ENCODE peak calls at places on chromosomes 1 and 21, in nine cellular contexts. S is neural progenitor cell, K is left ventricle myocardium inferior, I is AG04450, U is small intestine, V is colonic mucosa, L is GM23338, M is sigmoid colon, X is fibroblast of mammary gland. W is an unnamed sample.
A peak's percentile ranks its signal among the peaks of the same experiment; 100 is the strongest.

GRCh38 chr1:181424786-181425403 is 58.4 kb upstream of the CACNA1E start:
- DNase-seq in S (peak; percentile 93), K (peak; percentile 49), I (peak; percentile 29), U (peak; percentile 67), V (peak; percentile 80), L (peak; percentile 95), M (peak; percentile 77), X (peak; percentile 65), W (no peak)

GRCh38 chr1:27564264-27564579 is 39.7 kb downstream of the AHDC1 start:
- DNase-seq in S (no peak), K (no peak), I (no peak), U (no peak), V (no peak), L (no peak), M (no peak), X (no peak), W (peak; percentile 54)

GRCh38 chr1:59814180-59814900 is 409 bp upstream of the HOOK1 start:
- DNase-seq in S (peak; percentile 94), K (peak; percentile 71), I (no peak), U (peak; percentile 99), V (peak; percentile 92), L (peak; percentile 94), M (no peak), X (peak; percentile 6), W (no peak)

GRCh38 chr1:59136541-59137335 is 160.2 kb upstream of the FGGY start:
- DNase-seq in S (no peak), K (no peak), I (no peak), U (no peak), V (no peak), L (no peak), M (no peak), X (peak; percentile 49), W (peak; percentile 76)

GRCh38 chr1:109878531-109878930 is 32.1 kb upstream of the CSF1 start:
- DNase-seq in S (no peak), K (no peak), I (no peak), U (no peak), V (no peak), L (no peak), M (no peak), X (no peak), W (no peak)

GRCh38 chr21:31293986-31294385 is 50.1 kb downstream of the TIAM1 start:
- DNase-seq in S (no peak), K (no peak), I (peak; percentile 69), U (no peak), V (no peak), L (no peak), M (no peak), X (peak; percentile 90), W (no peak)

GRCh38 chr1:245605480-245606156 is 450.8 kb downstream of the KIF26B start:
- DNase-seq in S (no peak), K (no peak), I (peak; percentile 70), U (no peak), V (no peak), L (no peak), M (no peak), X (peak; percentile 93), W (no peak)

GRCh38 chr1:85259866-85260345 is 444 bp upstream of the C1orf52 start:
- DNase-seq in S (no peak), K (no peak), I (no peak), U (no peak), V (no peak), L (no peak), M (peak; percentile 73), X (peak; percentile 86), W (no peak)

GRCh38 chr1:227948493-227949260 is 945 bp upstream of the WNT9A start:
- DNase-seq in S (no peak), K (no peak), I (no peak), U (no peak), V (peak; percentile 20), L (peak; percentile 34), M (peak; percentile 66), X (no peak), W (no peak)
- H3K4me3 ChIP-seq in S (peak overlapping the region; percentile 82), K (peak overlapping the region; percentile 73), I (peak overlapping the region; percentile 62), U (no peak overlapping the region), V (peak overlapping the region; percentile 39), L (peak overlapping the region; percentile 78), M (peak overlapping the region; percentile 73), X (peak overlapping the region; percentile 30), W (no peak overlapping the region)

GRCh38 chr1:221761354-221762002 is 19.6 kb upstream of the DUSP10 start:
- DNase-seq in S (no peak), K (no peak), I (no peak), U (no peak), V (no peak), L (no peak), M (no peak), X (no peak), W (no peak)

GRCh38 chr1:221766210-221766609 is 24.3 kb upstream of the DUSP10 start:
- DNase-seq in S (no peak), K (no peak), I (peak; percentile 59), U (no peak), V (no peak), L (no peak), M (no peak), X (peak; percentile 89), W (no peak)

GRCh38 chr1:221762121-221762520 is 20.2 kb upstream of the DUSP10 start:
- DNase-seq in S (no peak), K (no peak), I (no peak), U (no peak), V (no peak), L (no peak), M (no peak), X (no peak), W (no peak)

GRCh38 chr1:221768444-221769066 is 26.7 kb upstream of the DUSP10 start:
- DNase-seq in S (no peak), K (no peak), I (no peak), U (no peak), V (no peak), L (no peak), M (no peak), X (no peak), W (peak; percentile 53)

DNA sequence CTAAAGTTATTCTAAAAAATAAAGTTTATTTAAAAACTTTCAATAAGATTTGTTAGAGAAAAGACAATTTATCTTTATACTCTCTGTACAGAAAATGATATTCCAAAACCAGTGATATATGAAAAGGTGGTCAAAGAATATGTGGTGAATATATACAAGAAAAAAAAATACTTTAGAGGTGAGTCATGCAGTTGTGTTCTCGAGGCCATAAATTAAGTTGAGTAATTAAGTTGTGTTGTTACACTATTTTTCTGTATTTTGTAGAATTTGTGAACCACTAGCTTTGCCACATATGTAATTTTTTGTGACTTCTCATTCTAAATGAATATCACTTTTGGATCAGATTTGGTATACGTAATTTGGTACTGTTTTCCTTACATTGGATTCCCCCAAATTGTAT is 23.6 kb upstream of the DUSP10 start:
- DNase-seq in S (no peak), K (no peak), I (no peak), U (no peak), V (no peak), L (no peak), M (no peak), X (peak; percentile 53), W (no peak)
- H3K4me3 ChIP-seq in S (no peak overlapping the region), K (no peak overlapping the region), I (no peak overlapping the region), U (no peak overlapping the region), V (no peak overlapping the region), L (no peak overlapping the region), M (no peak overlapping the region), X (no peak overlapping the region), W (no peak overlapping the region)

GRCh38 chr21:44710294-44710665 is 1.1 kb downstream of the TSPEAR start:
- DNase-seq in S (peak; percentile 52), K (no peak), I (no peak), U (no peak), V (no peak), L (peak; percentile 40), M (no peak), X (no peak), W (no peak)

GRCh38 chr21:44709426-44710293 is 1.7 kb downstream of the TSPEAR start:
- DNase-seq in S (peak; percentile 57), K (no peak), I (no peak), U (no peak), V (peak; percentile 12), L (peak; percentile 48), M (no peak), X (no peak), W (no peak)

GRCh38 chr21:44710756-44711326 is 531 bp downstream of the TSPEAR start:
- DNase-seq in S (peak; percentile 30), K (no peak), I (no peak), U (peak; percentile 11), V (no peak), L (peak; percentile 84), M (peak; percentile 40), X (no peak), W (no peak)

GRCh38 chr21:44708213-44708865 is 3.0 kb downstream of the TSPEAR start:
- DNase-seq in S (peak; percentile 47), K (no peak), I (no peak), U (no peak), V (peak; percentile 13), L (peak; percentile 79), M (no peak), X (no peak), W (no peak)

DNA sequence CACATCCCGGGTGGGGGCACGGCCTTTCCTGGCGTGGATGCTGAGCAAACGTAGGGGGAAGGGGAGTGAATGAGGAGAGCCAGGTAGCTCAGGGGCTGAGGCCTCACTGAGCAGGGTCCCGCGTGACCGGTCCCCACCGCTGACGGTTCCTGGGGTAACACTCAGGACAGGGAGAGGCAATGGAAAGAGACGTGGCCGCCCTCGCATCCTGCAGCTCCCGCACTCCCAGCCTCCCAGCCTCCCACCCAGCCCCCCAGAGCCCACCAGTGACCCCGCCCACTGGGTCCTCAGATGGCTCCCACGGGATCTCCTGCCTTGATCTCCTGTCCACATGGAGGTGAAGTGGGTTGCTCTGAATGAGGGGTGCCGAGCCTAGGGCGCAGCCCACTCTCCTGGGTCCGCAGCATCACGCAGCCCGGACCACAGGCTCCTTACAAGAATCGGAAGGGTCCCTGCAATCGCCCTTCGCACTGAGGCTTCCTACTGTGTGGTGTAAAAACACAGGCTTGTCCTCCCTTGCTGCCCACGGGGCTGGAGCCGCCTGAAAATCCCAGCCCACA is 2.4 kb downstream of the TSPEAR start:
- DNase-seq in S (no peak), K (no peak), I (no peak), U (no peak), V (no peak), L (no peak), M (no peak), X (no peak), W (no peak)
- H3K4me3 ChIP-seq in S (peak overlapping the region; percentile 22), K (peak overlapping the region; percentile 53), I (no peak overlapping the region), U (no peak overlapping the region), V (no peak overlapping the region), L (peak overlapping the region; percentile 71), M (no peak overlapping the region), X (no peak overlapping the region), W (no peak overlapping the region)

GRCh38 chr1:207825719-207826556 is 74.1 kb downstream of the CD46 start:
- DNase-seq in S (no peak), K (peak; percentile 69), I (no peak), U (peak; percentile 72), V (peak; percentile 72), L (no peak), M (peak; percentile 92), X (peak; percentile 83), W (peak; percentile 92)

GRCh38 chr1:207825296-207825695 is 73.4 kb downstream of the CD46 start:
- DNase-seq in S (no peak), K (no peak), I (no peak), U (no peak), V (no peak), L (no peak), M (no peak), X (no peak), W (no peak)

GRCh38 chr1:207828046-207828445 is 76.2 kb downstream of the CD46 start:
- DNase-seq in S (no peak), K (no peak), I (no peak), U (no peak), V (no peak), L (no peak), M (peak; percentile 38), X (no peak), W (no peak)

GRCh38 chr1:207827488-207827830 is 75.6 kb downstream of the CD46 start:
- DNase-seq in S (no peak), K (no peak), I (no peak), U (no peak), V (no peak), L (no peak), M (peak; percentile 37), X (no peak), W (no peak)

GRCh38 chr1:207826557-207827487 is 75.0 kb downstream of the CD46 start:
- DNase-seq in S (no peak), K (no peak), I (no peak), U (peak; percentile 87), V (peak; percentile 75), L (no peak), M (peak; percentile 77), X (no peak), W (no peak)
- H3K4me3 ChIP-seq in S (no peak overlapping the region), K (peak overlapping the region; percentile 78), I (no peak overlapping the region), U (no peak overlapping the region), V (peak overlapping the region; percentile 1), L (no peak overlapping the region), M (no peak overlapping the region), X (no peak overlapping the region), W (peak overlapping the region; percentile 25)

W was measured in HL-60.